ENCODE peak calls at places on chromosome 14, in five cellular contexts. M is aorta, A is HEK293T, N is activated T-helper 1 cell treated with Interleukin-2 at 50 U/mL for 16 hours, P is GM12892. I is an unnamed sample.

GRCh38 chr14:75025082-75025481 is 22.4 kb downstream of the EIF2B2 start:
- DNase-seq in M (no peak), A (no peak), N (no peak), P (no peak), I (no peak)

GRCh38 chr14:93857500-93857899 is 69.2 kb upstream of the PRIMA1 start:
- DNase-seq in M (no peak), A (peak), N (no peak), P (no peak), I (no peak)

GRCh38 chr14:104115691-104116543 is 22.5 kb upstream of the KIF26A start:
- DNase-seq in M (peak), A (no peak), N (no peak), P (no peak), I (no peak)

GRCh38 chr14:35221462-35221861 is 70.7 kb upstream of the PSMA6 start:
- DNase-seq in M (no peak), A (no peak), N (no peak), P (no peak), I (no peak)

GRCh38 chr14:80455031-80455430 is 243.7 kb upstream of the DIO2 start:
- DNase-seq in M (no peak), A (no peak), N (no peak), P (no peak), I (no peak)

GRCh38 chr14:54225457-54225856 is 171.3 kb upstream of the CDKN3 start:
- DNase-seq in M (no peak), A (no peak), N (no peak), P (no peak), I (no peak)

GRCh38 chr14:70665448-70666363 is 24.0 kb downstream of the TTC9 start:
- DNase-seq in M (no peak), A (no peak), N (no peak), P (peak), I (no peak)

GRCh38 chr14:65258391-65258790 is 154.1 kb upstream of the FUT8 start:
- DNase-seq in M (no peak), A (no peak), N (no peak), P (no peak), I (no peak)

GRCh38 chr14:99792551-99793212 is 531 bp upstream of the EML1 start:
- DNase-seq in M (no peak), A (no peak), N (no peak), P (no peak), I (no peak)

GRCh38 chr14:103930051-103930604 is 1.9 kb downstream of the TDRD9 start:
- DNase-seq in M (no peak), A (no peak), N (no peak), P (no peak), I (no peak)

GRCh38 chr14:32225378-32225920 is 22.4 kb upstream of the RNU6-8 start:
- DNase-seq in M (no peak), A (no peak), N (no peak), P (no peak), I (no peak)

GRCh38 chr14:66105819-66106218 is 380.4 kb upstream of the CCDC196 start:
- DNase-seq in M (no peak), A (no peak), N (no peak), P (no peak), I (no peak)

GRCh38 chr14:89794096-89794495 is 160.4 kb downstream of the EFCAB11 start:
- DNase-seq in M (peak), A (no peak), N (no peak), P (no peak), I (no peak)

GRCh38 chr14:34297786-34298520 is 164.1 kb downstream of the SPTSSA start:
- DNase-seq in M (no peak), A (no peak), N (no peak), P (no peak), I (no peak)

GRCh38 chr14:94041551-94042346 is 15.6 kb downstream of the OTUB2 start:
- DNase-seq in M (peak), A (no peak), N (no peak), P (no peak), I (no peak)

GRCh38 chr14:87334997-87335675 is 657.8 kb downstream of the GALC start:
- DNase-seq in M (no peak), A (no peak), N (no peak), P (no peak), I (no peak)

GRCh38 chr14:104865069-104865630 is at the start of gene CEP170B:
- DNase-seq in M (peak), A (peak), N (peak), P (peak), I (no peak)

GRCh38 chr14:100906420-100906819 is 2.9 kb upstream of the RTL1 start:
- DNase-seq in M (no peak), A (no peak), N (no peak), P (no peak), I (no peak)

GRCh38 chr14:105842105-105842504 is 315.7 kb downstream of the TMEM121 start:
- DNase-seq in M (no peak), A (no peak), N (no peak), P (no peak), I (no peak)

GRCh38 chr14:100320157-100320856 is 2.8 kb upstream of the SLC25A47 start:
- DNase-seq in M (no peak), A (no peak), N (no peak), P (no peak), I (no peak)

GRCh38 chr14:75222208-75222701 is 45.8 kb upstream of the TMED10 start:
- DNase-seq in M (peak), A (no peak), N (no peak), P (peak), I (no peak)

GRCh38 chr14:51219473-51220448 is 20.3 kb upstream of the TMX1 start:
- DNase-seq in M (no peak), A (no peak), N (no peak), P (no peak), I (no peak)

GRCh38 chr14:84343637-84344036 is 1186.3 kb upstream of the FLRT2 start:
- DNase-seq in M (no peak), A (no peak), N (no peak), P (no peak), I (no peak)

GRCh38 chr14:105060751-105061427 is 4.3 kb downstream of the GPR132 start:
- DNase-seq in M (peak), A (no peak), N (no peak), P (no peak), I (no peak)

GRCh38 chr14:98909251-98909944 is 362.6 kb downstream of the BCL11B start:
- DNase-seq in M (no peak), A (no peak), N (no peak), P (no peak), I (no peak)

GRCh38 chr14:68625366-68626090 is 167.3 kb downstream of the ZFP36L1 start:
- DNase-seq in M (no peak), A (no peak), N (no peak), P (no peak), I (no peak)

GRCh38 chr14:50320279-50320678 is 8.2 kb downstream of the DMAC2L start:
- DNase-seq in M (no peak), A (no peak), N (no peak), P (no peak), I (no peak)

GRCh38 chr14:102050625-102051024 is 36.2 kb downstream of the HSP90AA1 start:
- DNase-seq in M (no peak), A (no peak), N (no peak), P (no peak), I (no peak)

GRCh38 chr14:75306917-75307699 is 28.5 kb downstream of the FOS start:
- DNase-seq in M (no peak), A (peak), N (no peak), P (peak), I (no peak)

GRCh38 chr14:106044949-106045596 is 518.7 kb downstream of the TMEM121 start:
- DNase-seq in M (peak), A (peak), N (peak), P (peak), I (peak)

GRCh38 chr14:65940056-65940735 is 527.7 kb downstream of the FUT8 start:
- DNase-seq in M (no peak), A (peak), N (no peak), P (no peak), I (no peak)

GRCh38 chr14:102795060-102795925 is 18.0 kb downstream of the TRAF3 start:
- DNase-seq in M (peak), A (no peak), N (no peak), P (no peak), I (no peak)

GRCh38 chr14:95102678-95103039 is 54.7 kb downstream of the DICER1 start:
- DNase-seq in M (no peak), A (no peak), N (no peak), P (no peak), I (no peak)

GRCh38 chr14:87483651-87484260 is 509.2 kb downstream of the GALC start:
- DNase-seq in M (no peak), A (no peak), N (no peak), P (no peak), I (no peak)

GRCh38 chr14:35632276-35633071 is 98.5 kb downstream of the INSM2 start:
- DNase-seq in M (no peak), A (no peak), N (no peak), P (no peak), I (no peak)

GRCh38 chr14:36818794-36819384 is 157.2 kb downstream of the PAX9 start:
- DNase-seq in M (no peak), A (no peak), N (no peak), P (no peak), I (no peak)

GRCh38 chr14:105398726-105399440 is 545 bp downstream of the TEX22 start:
- DNase-seq in M (peak), A (peak), N (peak), P (no peak), I (peak)

GRCh38 chr14:35365130-35366047 is 39.2 kb downstream of the NFKBIA start:
- DNase-seq in M (peak), A (no peak), N (no peak), P (no peak), I (no peak)

GRCh38 chr14:102516531-102517411 is 7.2 kb upstream of the ANKRD9 start:
- DNase-seq in M (peak), A (peak), N (peak), P (peak), I (no peak)

GRCh38 chr14:50085570-50086315 is 30.6 kb downstream of the VCPKMT start:
- DNase-seq in M (no peak), A (no peak), N (no peak), P (no peak), I (no peak)